ENCODE peak calls at places on chromosomes 7 and 10, in six cellular contexts. X, B, I, R, T and L are unnamed samples. For H3K4me1, the result is how much of the 10 kb centered on the place peaks cover.

GRCh38 chr7:123809471-123809870 is 35.5 kb upstream of the HYAL4 start:
- DNase-seq in X (no peak), B (no peak), I (no peak), R (no peak), T (no peak), L (no peak)

GRCh38 chr10:60666221-60666620 is 112.1 kb upstream of the CDK1 start:
- DNase-seq in X (peak), B (no peak), I (no peak), R (no peak), T (no peak), L (no peak)

GRCh38 chr10:19014034-19014433 is 34.6 kb upstream of the MALRD1 start:
- DNase-seq in X (peak), B (no peak), I (no peak), R (no peak), T (no peak), L (no peak)

GRCh38 chr7:139727151-139727705 is 50.6 kb downstream of the HIPK2 start:
- DNase-seq in X (peak), B (no peak), I (no peak), R (no peak), T (no peak), L (no peak)

GRCh38 chr7:144018065-144018464 is 17.9 kb downstream of the OR6B1 start:
- DNase-seq in X (no peak), B (no peak), I (no peak), R (no peak), T (no peak), L (no peak)

GRCh38 chr10:113294868-113295267 is 258.0 kb upstream of the HABP2 start:
- DNase-seq in X (no peak), B (no peak), I (no peak), R (no peak), T (no peak), L (no peak)

GRCh38 chr10:2852574-2853323 is 214.6 kb upstream of the PFKP start:
- DNase-seq in X (no peak), B (no peak), I (no peak), R (no peak), T (no peak), L (no peak)

GRCh38 chr7:18494821-18495408 is 634 bp upstream of the HDAC9 start:
- DNase-seq in X (no peak), B (no peak), I (peak), R (peak), T (no peak), L (no peak)

GRCh38 chr7:47326220-47326619 is 255.7 kb downstream of the TNS3 start:
- DNase-seq in X (peak), B (no peak), I (no peak), R (no peak), T (no peak), L (no peak)

GRCh38 chr7:135362871-135363270 is 129.2 kb downstream of the STRA8 start:
- DNase-seq in X (no peak), B (no peak), I (no peak), R (no peak), T (no peak), L (no peak)

GRCh38 chr7:118005021-118005420 is 131.8 kb upstream of the CTTNBP2 start:
- DNase-seq in X (no peak), B (no peak), I (no peak), R (no peak), T (no peak), L (no peak)

GRCh38 chr10:70827358-70827757 is 11.6 kb downstream of the SGPL1 start:
- DNase-seq in X (peak), B (no peak), I (no peak), R (no peak), T (no peak), L (no peak)

GRCh38 chr10:77840636-77841035 is 85.9 kb downstream of the DLG5 start:
- DNase-seq in X (no peak), B (no peak), I (no peak), R (no peak), T (no peak), L (no peak)

GRCh38 chr7:158695726-158696452 is 8.7 kb downstream of the NCAPG2 start:
- DNase-seq in X (peak), B (peak), I (peak), R (no peak), T (peak), L (peak)

GRCh38 chr10:89502556-89502955 is 32.8 kb downstream of the SLC16A12 start:
- DNase-seq in X (peak), B (no peak), I (no peak), R (no peak), T (no peak), L (no peak)

GRCh38 chr7:155178096-155178495 is 108.0 kb downstream of the HTR5A start:
- DNase-seq in X (no peak), B (no peak), I (no peak), R (no peak), T (no peak), L (no peak)

GRCh38 chr10:13414855-13415254 is 66.8 kb upstream of the SEPHS1 start:
- DNase-seq in X (peak), B (no peak), I (peak), R (no peak), T (no peak), L (no peak)

GRCh38 chr10:87861566-87861952 is 1.8 kb downstream of the KLLN start:
- DNase-seq in X (peak), B (no peak), I (peak), R (peak), T (peak), L (peak)

GRCh38 chr10:25297466-25297865 is 122.7 kb downstream of the GPR158 start:
- DNase-seq in X (no peak), B (no peak), I (no peak), R (no peak), T (no peak), L (no peak)

GRCh38 chr10:132685121-132685891 is 100.6 kb downstream of the NKX6-2 start:
- DNase-seq in X (peak), B (no peak), I (no peak), R (no peak), T (no peak), L (peak)

GRCh38 chr10:132699411-132700167 is 86.4 kb downstream of the NKX6-2 start:
- DNase-seq in X (no peak), B (no peak), I (no peak), R (no peak), T (no peak), L (no peak)

GRCh38 chr10:97714401-97715258 is 1.1 kb downstream of the MARVELD1 start:
- DNase-seq in X (peak), B (no peak), I (peak), R (no peak), T (peak), L (peak)

GRCh38 chr7:48085942-48086341 is 3.1 kb upstream of the UPP1 start:
- DNase-seq in X (no peak), B (no peak), I (no peak), R (no peak), T (no peak), L (no peak)

GRCh38 chr10:93352638-93353383 is 129.3 kb downstream of the MYOF start:
- DNase-seq in X (peak), B (peak), I (peak), R (peak), T (no peak), L (no peak)

GRCh38 chr10:77360121-77360520 is 277.5 kb downstream of the KCNMA1 start:
- DNase-seq in X (no peak), B (no peak), I (no peak), R (no peak), T (no peak), L (no peak)

GRCh38 chr7:9711259-9711658 is 1262.4 kb upstream of the PHF14 start:
- DNase-seq in X (peak), B (no peak), I (no peak), R (no peak), T (no peak), L (no peak)

GRCh38 chr7:16344927-16345326 is 76.4 kb downstream of the CRPPA start:
- DNase-seq in X (no peak), B (no peak), I (no peak), R (no peak), T (no peak), L (no peak)

GRCh38 chr10:29613791-29614190 is 21.0 kb downstream of the SVIL start:
- DNase-seq in X (no peak), B (no peak), I (no peak), R (no peak), T (no peak), L (no peak)

GRCh38 chr7:94509264-94509878 is at the start of gene CASD1:
- DNase-seq in X (peak), B (peak), I (peak), R (peak), T (peak), L (peak)

GRCh38 chr7:140519007-140519399 is 39.7 kb upstream of the MKRN1 start:
- DNase-seq in X (no peak), B (no peak), I (peak), R (no peak), T (no peak), L (no peak)

GRCh38 chr10:85888004-85888403 is 478.6 kb downstream of the GRID1 start:
- DNase-seq in X (no peak), B (no peak), I (no peak), R (no peak), T (no peak), L (no peak)

GRCh38 chr10:20995123-20995978 is 98.2 kb upstream of the NEBL start:
- DNase-seq in X (no peak), B (no peak), I (no peak), R (no peak), T (no peak), L (no peak)

GRCh38 chr7:142025896-142026295 is 30.2 kb downstream of the MGAM start:
- DNase-seq in X (peak), B (no peak), I (no peak), R (no peak), T (no peak), L (no peak)

GRCh38 chr10:19921300-19922140 is 105.3 kb downstream of the PLXDC2 start:
- DNase-seq in X (no peak), B (no peak), I (no peak), R (no peak), T (no peak), L (no peak)

DNA sequence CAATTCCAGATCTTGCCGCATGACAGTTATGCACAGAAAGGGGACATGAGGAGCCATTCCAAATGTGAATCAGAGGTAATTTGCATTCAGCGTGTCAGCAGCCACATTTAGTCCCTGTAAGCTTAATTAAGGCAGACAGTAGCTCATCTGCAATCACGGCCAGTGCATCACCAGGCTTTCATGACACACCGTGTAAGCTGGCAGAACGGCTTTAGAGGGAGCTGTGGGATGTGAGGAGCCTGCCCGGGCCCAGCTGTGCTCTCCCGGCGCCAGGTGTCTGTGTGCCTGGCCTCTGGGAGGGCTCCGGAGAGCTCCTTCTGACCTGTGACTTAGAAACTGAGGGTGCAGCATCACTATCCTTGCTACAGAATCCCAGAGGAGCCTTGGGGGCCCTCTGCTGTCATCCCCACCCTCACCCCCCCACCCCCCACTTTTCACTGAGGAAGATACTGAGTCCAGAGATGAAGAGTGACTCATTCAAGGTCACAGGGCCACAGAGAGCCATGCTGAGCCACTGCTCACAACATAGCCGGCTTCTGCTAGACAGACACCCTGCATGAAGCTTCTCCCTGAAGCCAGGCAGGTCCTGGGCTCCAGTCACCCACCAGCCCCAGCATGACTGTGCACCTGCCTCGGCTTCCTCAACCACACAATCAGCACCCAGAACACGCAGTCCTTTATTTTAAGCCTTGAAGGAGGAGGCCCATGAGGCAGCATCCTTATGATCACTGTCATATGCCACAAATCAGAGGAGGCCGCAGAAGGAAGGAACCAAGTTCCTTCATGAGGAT is 19.0 kb upstream of the PRKAG2 start:
- DNase-seq in X (no peak), B (no peak), I (no peak), R (no peak), T (no peak), L (no peak)
- H3K4me1 ChIP-seq in X (under half), B (under half), I (under half), R (under half), T (under half), L (under half)

DNA sequence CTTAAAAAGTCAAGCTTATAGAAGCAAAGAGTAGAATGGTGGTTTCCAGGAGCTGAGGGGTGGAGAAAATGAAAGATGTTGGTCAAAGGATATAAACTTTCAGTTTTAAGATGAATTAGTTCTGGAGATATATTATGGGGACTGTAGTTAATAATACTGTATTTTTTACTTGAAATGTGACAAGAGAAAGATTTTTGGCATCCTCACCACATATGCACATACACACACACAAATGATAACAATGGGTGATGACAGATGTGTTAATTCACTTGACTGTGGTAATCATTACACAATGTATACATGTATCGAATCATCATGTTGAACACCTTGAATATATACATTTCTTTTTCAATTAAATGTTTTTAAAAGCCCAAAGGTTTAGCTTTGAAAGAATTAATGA is 32.7 kb upstream of the ZPBP start:
- DNase-seq in X (no peak), B (no peak), I (no peak), R (no peak), T (no peak), L (no peak)
- H3K4me1 ChIP-seq in X (under half), B (under half), I (under half), R (under half), T (under half), L (under half)

GRCh38 chr7:99395616-99396327 is 12.6 kb downstream of the PDAP1 start:
- DNase-seq in X (no peak), B (no peak), I (no peak), R (no peak), T (no peak), L (no peak)
- H3K4me1 ChIP-seq in X (under half), B (under half), I (under half), R (under half), T (under half), L (under half)

DNA sequence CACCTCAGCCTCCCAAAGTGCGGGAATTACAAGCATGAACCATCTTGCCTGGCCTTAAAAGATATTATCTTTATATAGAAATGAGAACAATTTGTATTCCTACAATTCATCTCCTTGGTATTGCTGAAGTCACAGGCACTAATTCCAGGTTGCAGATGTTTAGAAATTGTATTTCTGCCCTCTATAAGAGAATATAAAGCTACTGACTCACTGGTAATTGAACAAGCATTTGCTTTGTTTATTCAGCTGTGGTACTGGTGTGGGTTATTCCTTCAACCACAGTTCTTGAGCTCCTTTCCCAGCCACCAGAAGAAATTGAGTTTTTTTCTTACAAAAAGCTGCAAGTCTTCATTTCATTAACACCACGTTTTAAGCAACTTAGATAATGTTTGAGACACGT is 29.0 kb upstream of the MPP7 start:
- DNase-seq in X (peak), B (peak), I (no peak), R (no peak), T (no peak), L (no peak)
- H3K4me1 ChIP-seq in X (under half), B (half or more), I (under half), R (under half), T (under half), L (under half)

GRCh38 chr10:95861401-95861800 is 46.4 kb upstream of the CC2D2B start:
- DNase-seq in X (no peak), B (no peak), I (no peak), R (no peak), T (no peak), L (no peak)

GRCh38 chr10:95865814-95866447 is 41.8 kb upstream of the CC2D2B start:
- DNase-seq in X (no peak), B (no peak), I (no peak), R (no peak), T (no peak), L (no peak)

GRCh38 chr10:95867866-95868265 is 39.9 kb upstream of the CC2D2B start:
- DNase-seq in X (no peak), B (no peak), I (no peak), R (no peak), T (no peak), L (no peak)

GRCh38 chr10:95866448-95866842 is 41.3 kb upstream of the CC2D2B start:
- DNase-seq in X (no peak), B (no peak), I (no peak), R (no peak), T (no peak), L (no peak)

GRCh38 chr10:95864906-95865813 is 42.6 kb upstream of the CC2D2B start:
- DNase-seq in X (peak), B (peak), I (peak), R (peak), T (no peak), L (no peak)
- H3K4me1 ChIP-seq in X (under half), B (under half), I (under half), R (under half), T (under half), L (under half)

DNA sequence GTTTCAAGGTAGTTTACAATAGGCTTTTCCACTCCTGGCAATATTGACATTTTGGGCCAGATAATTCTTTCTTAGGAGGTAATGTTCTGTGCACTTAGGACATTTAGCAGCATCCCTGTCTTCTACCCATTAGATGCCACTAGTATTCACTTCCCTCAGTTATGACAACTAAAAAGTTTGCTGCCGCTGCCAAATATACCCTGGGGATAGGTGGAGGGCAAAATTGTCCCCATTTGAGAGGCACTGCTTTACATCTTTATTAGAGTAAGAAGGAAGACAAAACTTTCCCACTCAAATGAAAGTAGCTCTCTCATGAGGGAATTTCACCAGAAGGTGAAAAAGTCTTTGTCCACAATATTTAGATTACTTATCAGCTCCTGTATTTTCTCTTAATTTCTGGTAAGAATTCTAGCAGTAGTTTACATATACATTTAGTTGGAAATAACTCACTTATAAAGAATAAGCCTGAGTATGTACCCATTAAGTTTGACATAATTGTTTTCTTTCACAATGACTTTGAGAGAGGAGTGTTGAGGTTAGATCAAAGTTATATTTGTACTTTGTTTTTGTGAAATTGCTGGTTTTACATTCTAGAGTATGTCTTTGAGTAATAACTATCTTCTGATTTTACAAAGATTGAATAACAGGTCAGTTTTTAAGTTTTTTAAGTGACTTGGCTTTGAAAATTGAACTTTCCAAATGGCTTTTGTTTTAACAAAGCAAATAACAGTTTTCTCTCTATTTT is 46.0 kb downstream of the HELLS start:
- DNase-seq in X (no peak), B (no peak), I (no peak), R (no peak), T (no peak), L (no peak)
- H3K4me1 ChIP-seq in X (under half), B (under half), I (under half), R (under half), T (under half), L (under half)

DNA sequence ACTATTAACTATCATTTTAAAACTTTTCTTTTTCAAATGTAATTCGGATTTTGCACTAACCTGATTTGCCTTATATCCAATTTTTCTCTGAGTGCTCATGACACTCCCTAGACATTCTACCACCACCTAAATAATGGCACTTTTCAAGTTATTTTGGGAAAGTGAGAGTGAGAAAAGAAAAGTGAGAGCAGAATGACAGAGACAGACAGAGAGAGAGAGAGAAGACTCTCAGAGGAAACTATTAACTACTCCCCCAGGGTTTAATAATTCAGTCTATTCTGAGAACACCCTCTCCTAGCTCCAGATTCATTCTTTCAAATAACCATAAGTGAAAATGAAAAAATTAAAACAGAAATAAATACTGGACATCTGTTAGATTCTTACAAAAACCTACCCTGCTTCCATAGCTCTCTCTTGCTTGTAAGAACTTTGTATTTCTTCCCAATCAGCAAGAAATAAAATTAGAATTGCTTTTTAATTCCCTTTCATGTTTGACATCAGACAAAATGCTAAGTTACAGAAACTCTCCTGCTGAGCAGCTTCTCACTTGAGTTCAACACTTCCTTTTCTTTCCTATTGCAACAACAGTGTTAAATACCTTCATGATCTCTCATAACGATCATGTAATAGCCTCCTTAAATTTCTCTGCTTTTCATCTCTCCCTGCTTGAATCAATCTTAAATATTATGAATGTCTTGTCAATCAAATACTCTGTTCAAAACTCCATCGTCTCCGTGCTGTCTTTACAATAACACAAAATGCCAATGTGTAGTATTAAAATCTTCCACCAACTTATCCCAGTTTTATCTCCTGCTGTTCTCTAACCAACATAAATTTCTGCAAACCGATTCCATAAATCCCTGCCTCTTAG is 191.7 kb downstream of the SEMA3E start:
- DNase-seq in X (no peak), B (no peak), I (no peak), R (no peak), T (no peak), L (no peak)
- H3K4me1 ChIP-seq in X (under half), B (under half), I (under half), R (under half), T (under half), L (under half)

GRCh38 chr10:79284158-79284871 is 63.0 kb upstream of the PPIF start:
- DNase-seq in X (peak), B (no peak), I (no peak), R (no peak), T (no peak), L (no peak)
- H3K4me1 ChIP-seq in X (under half), B (under half), I (under half), R (under half), T (under half), L (under half)